ENCODE peak calls at places on chromosomes 4 and X, in five cellular contexts. K, G, L, E and D are unnamed samples.

GRCh38 chr4:53861856-53862610 is 202.4 kb downstream of the CHIC2 start:
- DNase-seq in K (no peak), G (no peak), L (peak; percentile 90), E (no peak), D (no peak)

GRCh38 chr4:1856920-1857699 is 1.2 kb upstream of the LETM1 start:
- DNase-seq in K (no peak), G (no peak), L (no peak), E (no peak), D (no peak)

GRCh38 chr4:4460759-4461158 is 73.9 kb downstream of the NSG1 start:
- DNase-seq in K (no peak), G (no peak), L (no peak), E (peak; percentile 55), D (no peak)

GRCh38 chr4:26330186-26330787 is 9.5 kb downstream of the RBPJ start:
- DNase-seq in K (no peak), G (no peak), L (no peak), E (no peak), D (no peak)

GRCh38 chrX:151397741-151398070 is 700 bp downstream of the VMA21 start:
- DNase-seq in K (no peak), G (no peak), L (no peak), E (peak; percentile 13), D (no peak)

GRCh38 chrX:35076061-35076460 is 133.5 kb downstream of the FAM47B start:
- DNase-seq in K (no peak), G (no peak), L (no peak), E (no peak), D (no peak)

GRCh38 chr4:127849505-127850234 is 31.0 kb upstream of the PLK4 start:
- DNase-seq in K (no peak), G (no peak), L (no peak), E (no peak), D (no peak)

GRCh38 chrX:123291623-123292022 is 107.5 kb downstream of the GRIA3 start:
- DNase-seq in K (no peak), G (no peak), L (no peak), E (no peak), D (no peak)

GRCh38 chr4:144591401-144591800 is 54.6 kb upstream of the HHIP start:
- DNase-seq in K (no peak), G (no peak), L (peak; percentile 79), E (no peak), D (no peak)

GRCh38 chr4:127709456-127709855 is 20.7 kb upstream of the SLC25A31 start:
- DNase-seq in K (no peak), G (no peak), L (no peak), E (no peak), D (no peak)

GRCh38 chr4:146076081-146076480 is 99.4 kb upstream of the LSM6 start:
- DNase-seq in K (no peak), G (no peak), L (no peak), E (no peak), D (no peak)

GRCh38 chrX:84240848-84241565 is 53.0 kb upstream of the RPS6KA6 start:
- DNase-seq in K (no peak), G (no peak), L (no peak), E (no peak), D (no peak)

GRCh38 chr4:33650036-33650435 is 2594.3 kb downstream of the ARAP2 start:
- DNase-seq in K (no peak), G (no peak), L (no peak), E (no peak), D (no peak)

GRCh38 chr4:41069838-41070237 is 144.5 kb downstream of the APBB2 start:
- DNase-seq in K (no peak), G (no peak), L (no peak), E (no peak), D (no peak)

GRCh38 chr4:80049402-80049801 is 23.6 kb downstream of the ANTXR2 start:
- DNase-seq in K (no peak), G (no peak), L (no peak), E (no peak), D (no peak)

GRCh38 chr4:22532896-22533295 is 17.0 kb upstream of the ADGRA3 start:
- DNase-seq in K (no peak), G (no peak), L (no peak), E (no peak), D (no peak)

GRCh38 chr4:25182941-25183340 is 22.7 kb upstream of the SEPSECS start:
- DNase-seq in K (no peak), G (no peak), L (no peak), E (no peak), D (no peak)

GRCh38 chr4:25177147-25177546 is 16.9 kb upstream of the SEPSECS start:
- DNase-seq in K (no peak), G (no peak), L (no peak), E (no peak), D (no peak)

GRCh38 chr4:25184056-25184455 is 23.8 kb upstream of the SEPSECS start:
- DNase-seq in K (no peak), G (no peak), L (no peak), E (no peak), D (no peak)

GRCh38 chr4:25178838-25179261 is 18.6 kb upstream of the SEPSECS start:
- DNase-seq in K (no peak), G (no peak), L (no peak), E (peak; percentile 37), D (no peak)

DNA sequence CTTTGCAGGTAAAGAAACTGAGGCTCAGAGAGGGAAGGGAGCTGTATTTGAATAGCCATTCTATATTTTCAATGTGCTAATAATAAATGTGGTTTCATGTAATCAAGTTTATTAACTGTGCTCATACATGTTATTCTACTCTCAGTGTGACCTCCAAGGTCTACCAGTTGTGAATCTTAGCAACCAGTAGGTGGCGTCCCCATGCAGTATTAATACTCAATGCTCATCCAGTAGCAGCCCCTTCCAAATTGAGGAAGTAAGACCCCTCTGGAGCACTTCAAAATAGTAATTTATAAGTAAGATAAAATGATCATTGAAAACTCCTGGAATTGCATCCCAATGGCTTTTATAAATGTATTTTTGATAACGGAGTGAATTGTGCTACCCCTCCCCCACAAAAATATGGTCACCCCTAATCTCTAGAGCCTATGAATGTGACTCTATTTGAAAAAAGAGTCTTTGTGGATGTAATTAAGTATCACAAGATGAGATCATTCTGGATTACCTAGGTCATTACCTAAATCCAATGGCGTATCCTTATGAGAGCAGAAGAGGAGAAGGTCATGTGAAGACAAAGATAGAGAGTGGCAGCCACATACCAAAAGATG is 20.4 kb upstream of the SEPSECS start:
- DNase-seq in K (no peak), G (no peak), L (no peak), E (peak; percentile 57), D (no peak)
- TF ChIP-seq CTCF in K (peak; percentile 64), G (peak; percentile 71), L (peak; percentile 71), E (peak; percentile 84), D (peak; percentile 73)

DNA sequence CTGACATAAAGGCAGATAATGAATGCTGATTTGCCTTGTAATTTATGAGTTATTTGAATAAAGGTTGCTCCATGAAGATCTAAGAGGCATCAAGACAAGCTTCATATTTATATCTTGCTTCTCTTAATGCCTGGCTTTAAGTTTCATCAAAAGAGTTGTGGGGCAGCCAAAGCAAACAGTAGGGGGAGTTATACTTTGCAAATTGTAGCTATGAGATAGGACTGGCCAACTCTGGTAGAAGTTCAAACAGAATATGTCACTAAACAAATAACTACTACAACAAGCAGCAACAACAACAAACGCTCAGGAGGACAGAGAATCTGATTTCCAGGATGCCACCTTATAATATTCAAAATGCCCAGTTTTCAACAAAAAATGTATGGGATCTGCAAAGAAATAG is 69.1 kb upstream of the PLAC1 start:
- DNase-seq in K (no peak), G (no peak), L (no peak), E (no peak), D (no peak)
- TF ChIP-seq CTCF in K (no peak), G (no peak), L (peak; percentile 10), E (no peak), D (no peak)

DNA sequence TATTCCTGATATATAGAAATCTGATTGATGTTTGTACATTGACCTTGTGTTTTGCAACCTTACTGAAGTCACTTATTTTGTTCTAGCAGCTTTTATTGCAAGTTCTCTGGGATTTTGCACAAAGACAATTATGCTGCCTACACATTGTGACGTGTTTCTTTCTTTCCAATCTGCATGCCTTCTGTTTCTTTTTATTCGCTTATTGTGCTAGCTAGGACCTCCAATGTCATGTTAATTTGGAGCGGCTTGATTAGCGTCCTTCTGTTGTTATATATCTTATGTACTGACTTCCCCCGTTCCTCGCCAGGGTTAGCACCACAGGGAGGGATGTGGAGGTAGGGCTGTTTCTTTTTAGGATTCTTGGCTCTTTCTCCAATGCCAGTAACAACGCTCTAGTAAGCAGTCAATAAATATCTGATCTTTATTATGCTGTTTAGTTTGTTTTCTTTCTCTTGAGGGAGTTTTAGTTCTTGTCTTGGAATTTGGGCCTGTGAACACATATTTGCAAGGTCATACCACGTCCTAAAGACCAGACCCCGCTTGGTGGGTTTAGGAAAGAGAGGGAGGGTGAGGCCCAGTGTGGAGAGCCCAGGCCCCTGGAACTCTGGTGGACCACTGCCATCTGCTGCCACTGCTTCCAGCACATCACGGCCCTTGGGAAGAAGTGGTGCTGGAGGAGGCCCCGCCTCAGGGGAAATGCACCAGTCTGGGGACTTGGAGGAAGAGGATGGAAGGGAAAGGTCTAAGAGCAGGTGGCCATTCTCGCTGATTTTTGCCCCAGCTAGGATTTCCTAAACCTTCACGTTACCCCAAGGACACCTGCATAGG is 129.1 kb downstream of the TRIML1 start:
- DNase-seq in K (no peak), G (no peak), L (no peak), E (no peak), D (no peak)
- TF ChIP-seq CTCF in K (no peak), G (no peak), L (no peak), E (no peak), D (no peak)

GRCh38 chrX:114165537-114165936 is 418.3 kb upstream of the HTR2C start:
- DNase-seq in K (no peak), G (no peak), L (no peak), E (no peak), D (no peak)

GRCh38 chrX:114166601-114167000 is 417.3 kb upstream of the HTR2C start:
- DNase-seq in K (no peak), G (no peak), L (no peak), E (no peak), D (no peak)

DNA sequence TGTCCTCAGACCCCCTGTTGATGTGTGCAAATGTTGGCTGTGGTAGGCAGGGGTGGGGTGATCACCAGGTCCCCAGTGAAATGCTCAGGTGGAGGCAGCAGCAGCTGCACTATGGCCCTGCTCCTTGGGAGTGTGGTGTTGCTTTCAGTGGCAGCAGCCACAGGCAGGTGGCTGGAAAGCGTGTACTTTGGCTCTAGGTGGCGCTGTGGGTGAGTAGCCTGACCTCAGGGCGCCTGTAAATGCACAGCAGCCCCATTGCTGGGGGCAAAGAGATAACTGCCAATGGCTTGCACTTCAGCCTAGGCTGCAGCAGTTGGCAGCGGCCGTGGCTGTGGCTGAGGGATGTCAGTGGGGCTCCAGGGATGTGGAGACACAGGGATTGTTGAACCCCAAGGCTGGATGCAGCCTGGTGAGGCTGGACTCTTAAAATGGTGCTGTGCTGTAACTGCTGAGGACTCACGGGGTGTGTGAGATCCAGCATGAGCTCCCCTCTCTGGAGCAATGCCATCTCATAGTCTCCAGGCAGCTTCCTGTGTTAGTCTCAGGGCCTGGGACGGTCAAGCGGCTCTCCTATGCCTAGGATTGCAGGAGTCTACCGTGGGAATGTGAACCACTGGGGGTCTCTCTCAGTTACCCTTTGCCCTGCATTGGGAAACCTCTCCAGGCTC is 421.7 kb upstream of the HTR2C start:
- DNase-seq in K (no peak), G (no peak), L (no peak), E (no peak), D (no peak)
- TF ChIP-seq CTCF in K (no peak), G (no peak), L (no peak), E (no peak), D (peak; percentile 48)

GRCh38 chr4:140012688-140013087 is 141.3 kb downstream of the MAML3 start:
- DNase-seq in K (no peak), G (peak; percentile 63), L (peak; percentile 51), E (peak; percentile 70), D (no peak)
- TF ChIP-seq CTCF in K (peak; percentile 71), G (peak; percentile 82), L (peak; percentile 72), E (peak; percentile 64), D (peak; percentile 56)

GRCh38 chr4:118012142-118012541 is 22.1 kb upstream of the NDST3 start:
- DNase-seq in K (no peak), G (no peak), L (no peak), E (no peak), D (no peak)
- TF ChIP-seq CTCF in K (no peak), G (no peak), L (peak; percentile 14), E (no peak), D (peak; percentile 27)